ENCODE peak calls at places on chromosomes 12 and 14, in four cellular contexts. S is neuronal stem cell, R is ovary, G is PC-3. U is an unnamed sample.

GRCh38 chr14:54662491-54663116 is 95.7 kb downstream of the SAMD4A start:
- DNase-seq in R (no peak), G (no peak), S (peak; percentile 64), U (no peak)

GRCh38 chr12:127383281-127383680 is 883.7 kb upstream of the TMEM132C start:
- DNase-seq in S (no peak), R (no peak), G (peak; percentile 98), U (peak; percentile 80)

GRCh38 chr14:102655154-102655553 is 62.7 kb downstream of the RCOR1 start:
- DNase-seq in R (no peak), G (peak; percentile 83), S (no peak), U (no peak)

GRCh38 chr12:67909091-67909531 is 80.1 kb upstream of the IFNG-AS1 start:
- DNase-seq in R (no peak), S (no peak), G (peak; percentile 82), U (no peak)

GRCh38 chr12:1716215-1716862 is 25.5 kb downstream of the ADIPOR2 start:
- DNase-seq in S (no peak), R (no peak), G (no peak), U (no peak)

GRCh38 chr12:122836027-122836921 is 1.0 kb downstream of the HIP1R start:
- DNase-seq in R (no peak), G (peak; percentile 70), S (no peak), U (peak; percentile 43)

GRCh38 chr14:93430319-93430801 is 379 bp upstream of the UNC79 start:
- DNase-seq in G (no peak), R (no peak), S (peak; percentile 54), U (no peak)

GRCh38 chr12:124411953-124412645 is 117.2 kb downstream of the RFLNA start:
- DNase-seq in S (no peak), G (no peak), R (no peak), U (no peak)

GRCh38 chr12:50620050-50620974 is 115.5 kb downstream of the DIP2B start:
- DNase-seq in R (no peak), G (peak; percentile 88), S (peak; percentile 27), U (peak; percentile 77)

GRCh38 chr12:124914392-124915248 is at the start of gene UBC:
- DNase-seq in S (peak; percentile 94), R (peak; percentile 94), G (peak; percentile 89), U (peak; percentile 90)

GRCh38 chr14:64196668-64197411 is 97.3 kb downstream of the ESR2 start:
- DNase-seq in S (peak; percentile 51), G (no peak), R (peak; percentile 71), U (no peak)

GRCh38 chr14:76784266-76784874 is 23.1 kb downstream of the VASH1 start:
- DNase-seq in R (no peak), S (no peak), G (no peak), U (no peak)

GRCh38 chr14:48129472-48129871 is 454.1 kb upstream of the MDGA2 start:
- DNase-seq in R (no peak), G (no peak), S (no peak), U (no peak)

GRCh38 chr12:111209779-111210178 is 159.1 kb downstream of the PHETA1 start:
- DNase-seq in G (no peak), S (no peak), R (no peak), U (no peak)

GRCh38 chr12:109450980-109451379 is 26.1 kb downstream of the KCTD10 start:
- DNase-seq in R (no peak), S (no peak), G (no peak), U (no peak)

GRCh38 chr14:68042591-68043210 is 223.1 kb downstream of the RAD51B start:
- DNase-seq in S (peak; percentile 32), R (no peak), G (peak; percentile 6), U (peak; percentile 29)

GRCh38 chr12:65443038-65443437 is 164.6 kb downstream of the MSRB3 start:
- DNase-seq in S (no peak), G (no peak), R (no peak), U (no peak)

GRCh38 chr14:51368721-51369163 is 128.7 kb downstream of the TMX1 start:
- DNase-seq in G (no peak), R (no peak), S (no peak), U (peak; percentile 60)

GRCh38 chr12:63882844-63883243 is 38.3 kb downstream of the SRGAP1 start:
- DNase-seq in R (no peak), G (no peak), S (peak; percentile 61), U (peak; percentile 5)

GRCh38 chr12:109739747-109740693 is 26.4 kb downstream of the FAM222A start:
- DNase-seq in R (peak; percentile 11), G (no peak), S (no peak), U (no peak)

GRCh38 chr12:30746190-30746589 is 8.6 kb downstream of the CAPRIN2 start:
- DNase-seq in R (no peak), G (no peak), S (no peak), U (no peak)

GRCh38 chr12:46778415-46778814 is 47.4 kb downstream of the SLC38A4 start:
- DNase-seq in G (no peak), R (no peak), S (no peak), U (no peak)

GRCh38 chr14:105118646-105119409 is 49.7 kb downstream of the JAG2 start:
- DNase-seq in R (no peak), S (no peak), G (peak; percentile 87), U (no peak)

GRCh38 chr14:101492716-101493115 is 68.6 kb upstream of the DIO3 start:
- DNase-seq in S (no peak), G (no peak), R (peak; percentile 12), U (no peak)

GRCh38 chr14:99524804-99525698 is 43.8 kb downstream of the CCNK start:
- DNase-seq in S (no peak), R (peak; percentile 35), G (peak; percentile 81), U (peak; percentile 61)

GRCh38 chr14:69006346-69006745 is 27.2 kb upstream of the ACTN1 start:
- DNase-seq in R (no peak), G (no peak), S (no peak), U (no peak)

GRCh38 chr12:14240873-14241220 is 124.6 kb upstream of the ATF7IP start:
- DNase-seq in G (no peak), R (no peak), S (no peak), U (no peak)
- H3K4me3 ChIP-seq in G (no peak overlapping the region), R (no peak overlapping the region), S (no peak overlapping the region), U (no peak overlapping the region)

GRCh38 chr12:5043589-5044419 is at the start of gene KCNA5:
- DNase-seq in R (no peak), S (peak; percentile 37), G (no peak), U (no peak)

GRCh38 chr12:5040368-5040767 is 3.3 kb upstream of the KCNA5 start:
- DNase-seq in R (no peak), S (no peak), G (no peak), U (no peak)

GRCh38 chr12:5047094-5047493 is 3.4 kb downstream of the KCNA5 start:
- DNase-seq in S (no peak), G (no peak), R (no peak), U (peak; percentile 60)

GRCh38 chr12:5047729-5048128 is 4.0 kb downstream of the KCNA5 start:
- DNase-seq in S (no peak), G (no peak), R (no peak), U (no peak)

DNA sequence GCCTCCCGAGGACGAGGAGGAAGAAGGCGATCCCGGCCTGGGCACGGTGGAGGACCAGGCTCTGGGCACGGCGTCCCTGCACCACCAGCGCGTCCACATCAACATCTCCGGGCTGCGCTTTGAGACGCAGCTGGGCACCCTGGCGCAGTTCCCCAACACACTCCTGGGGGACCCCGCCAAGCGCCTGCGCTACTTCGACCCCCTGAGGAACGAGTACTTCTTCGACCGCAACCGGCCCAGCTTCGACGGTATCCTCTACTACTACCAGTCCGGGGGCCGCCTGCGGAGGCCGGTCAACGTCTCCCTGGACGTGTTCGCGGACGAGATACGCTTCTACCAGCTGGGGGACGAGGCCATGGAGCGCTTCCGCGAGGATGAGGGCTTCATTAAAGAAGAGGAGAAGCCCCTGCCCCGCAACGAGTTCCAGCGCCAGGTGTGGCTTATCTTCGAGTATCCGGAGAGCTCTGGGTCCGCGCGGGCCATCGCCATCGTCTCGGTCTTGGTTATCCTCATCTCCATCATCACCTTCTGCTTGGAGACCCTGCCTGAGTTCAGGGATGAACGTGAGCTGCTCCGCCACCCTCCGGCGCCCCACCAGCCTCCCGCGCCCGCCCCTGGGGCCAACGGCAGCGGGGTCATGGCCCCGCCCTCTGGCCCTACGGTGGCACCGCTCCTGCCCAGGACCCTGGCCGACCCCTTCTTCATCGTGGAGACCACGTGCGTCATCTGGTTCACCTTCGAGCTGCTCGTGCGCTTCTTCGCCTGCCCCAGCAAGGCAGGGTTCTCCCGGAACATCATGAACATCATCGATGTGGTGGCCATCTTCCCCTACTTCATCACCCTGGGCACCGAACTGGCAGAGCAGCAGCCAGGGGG is 979 bp downstream of the KCNA5 start:
- DNase-seq in G (no peak), R (no peak), S (no peak), U (no peak)
- H3K4me3 ChIP-seq in G (no peak overlapping the region), R (no peak overlapping the region), S (peak overlapping the region; percentile 75), U (no peak overlapping the region)

GRCh38 chr14:21098134-21098891 is at the start of gene ZNF219:
- DNase-seq in R (peak; percentile 82), S (peak; percentile 79), G (peak; percentile 15), U (peak; percentile 65)

GRCh38 chr14:21097616-21098133 is 780 bp downstream of the ZNF219 start:
- DNase-seq in R (peak; percentile 66), G (no peak), S (no peak), U (no peak)

GRCh38 chr14:21096438-21096837 is 2.0 kb downstream of the ZNF219 start:
- DNase-seq in R (no peak), S (no peak), G (no peak), U (no peak)

GRCh38 chr14:21095430-21096205 is 2.8 kb downstream of the ZNF219 start:
- DNase-seq in R (no peak), G (no peak), S (no peak), U (no peak)

GRCh38 chr14:21096889-21097615 is 1.4 kb downstream of the ZNF219 start:
- DNase-seq in R (no peak), G (no peak), S (no peak), U (no peak)
- H3K4me3 ChIP-seq in R (peak overlapping the region; percentile 71), G (no peak overlapping the region), S (peak overlapping the region; percentile 84), U (no peak overlapping the region)

GRCh38 chr12:114674201-114675047 is 9.6 kb downstream of the TBX3 start:
- DNase-seq in S (peak; percentile 21), R (no peak), G (peak; percentile 44), U (no peak)

GRCh38 chr12:114671321-114671663 is 12.7 kb downstream of the TBX3 start:
- DNase-seq in S (peak; percentile 20), G (peak; percentile 27), R (no peak), U (no peak)

GRCh38 chr12:114673169-114673833 is 10.7 kb downstream of the TBX3 start:
- DNase-seq in R (peak; percentile 66), S (peak; percentile 8), G (peak; percentile 89), U (no peak)

GRCh38 chr12:114671664-114672476 is 12.1 kb downstream of the TBX3 start:
- DNase-seq in R (peak; percentile 53), S (peak; percentile 45), G (peak; percentile 66), U (no peak)

GRCh38 chr12:114672817-114673168 is 11.2 kb downstream of the TBX3 start:
- DNase-seq in G (peak; percentile 83), R (no peak), S (no peak), U (no peak)
- H3K4me3 ChIP-seq in G (peak overlapping the region; percentile 94), R (no peak overlapping the region), S (no peak overlapping the region), U (no peak overlapping the region)